ENCODE peak calls at places on chromosomes 7 and 10, in eight cellular contexts. One of them, this sample, is unnamed. For H3K4me1 and H3K9me3, the result is how much of the 10 kb centered on the place peaks cover.

GRCh38 chr7:21547511-21547910 is 4.7 kb downstream of the DNAH11 start:
- DNase-seq in uterus: no peak
- DNase-seq in endothelial cell of umbilical vein: no peak
- DNase-seq in psoas muscle: no peak
- DNase-seq in breast epithelium: no peak
- DNase-seq in tibial nerve: no peak
- DNase-seq in CD8-positive, alpha-beta T cell: no peak
- DNase-seq in effector memory CD4-positive, alpha-beta T cell: no peak
- DNase-seq in this sample: no peak

GRCh38 chr10:62870866-62871265 is 54.7 kb upstream of the EGR2 start:
- DNase-seq in uterus: no peak
- DNase-seq in endothelial cell of umbilical vein: no peak
- DNase-seq in psoas muscle: no peak
- DNase-seq in breast epithelium: no peak
- DNase-seq in tibial nerve: no peak
- DNase-seq in CD8-positive, alpha-beta T cell: no peak
- DNase-seq in effector memory CD4-positive, alpha-beta T cell: no peak
- DNase-seq in this sample: no peak

GRCh38 chr10:123149568-123150228 is 1.8 kb downstream of the HMX2 start:
- DNase-seq in uterus: no peak
- DNase-seq in endothelial cell of umbilical vein: peak
- DNase-seq in psoas muscle: peak
- DNase-seq in breast epithelium: no peak
- DNase-seq in tibial nerve: no peak
- DNase-seq in CD8-positive, alpha-beta T cell: no peak
- DNase-seq in effector memory CD4-positive, alpha-beta T cell: no peak
- DNase-seq in this sample: peak

GRCh38 chr7:63925626-63926460 is 72.8 kb upstream of the ZNF722 start:
- DNase-seq in uterus: peak
- DNase-seq in endothelial cell of umbilical vein: no peak
- DNase-seq in psoas muscle: peak
- DNase-seq in breast epithelium: peak
- DNase-seq in tibial nerve: peak
- DNase-seq in CD8-positive, alpha-beta T cell: peak
- DNase-seq in effector memory CD4-positive, alpha-beta T cell: peak
- DNase-seq in this sample: peak

GRCh38 chr7:73451780-73452398 is 18.3 kb downstream of the FZD9 start:
- DNase-seq in uterus: no peak
- DNase-seq in endothelial cell of umbilical vein: peak
- DNase-seq in psoas muscle: no peak
- DNase-seq in breast epithelium: no peak
- DNase-seq in tibial nerve: peak
- DNase-seq in CD8-positive, alpha-beta T cell: peak
- DNase-seq in effector memory CD4-positive, alpha-beta T cell: peak
- DNase-seq in this sample: no peak

GRCh38 chr10:99784025-99784730 is 1.7 kb downstream of the ABCC2 start:
- DNase-seq in uterus: no peak
- DNase-seq in endothelial cell of umbilical vein: peak
- DNase-seq in psoas muscle: no peak
- DNase-seq in breast epithelium: no peak
- DNase-seq in tibial nerve: no peak
- DNase-seq in CD8-positive, alpha-beta T cell: no peak
- DNase-seq in effector memory CD4-positive, alpha-beta T cell: no peak
- DNase-seq in this sample: no peak

GRCh38 chr10:113038985-113039384 is 88.9 kb downstream of the TCF7L2 start:
- DNase-seq in uterus: no peak
- DNase-seq in endothelial cell of umbilical vein: no peak
- DNase-seq in psoas muscle: no peak
- DNase-seq in breast epithelium: no peak
- DNase-seq in tibial nerve: no peak
- DNase-seq in CD8-positive, alpha-beta T cell: no peak
- DNase-seq in effector memory CD4-positive, alpha-beta T cell: no peak
- DNase-seq in this sample: no peak

GRCh38 chr7:131008840-131009651 is 275.0 kb upstream of the KLF14 start:
- DNase-seq in uterus: no peak
- DNase-seq in endothelial cell of umbilical vein: no peak
- DNase-seq in psoas muscle: no peak
- DNase-seq in breast epithelium: no peak
- DNase-seq in tibial nerve: no peak
- DNase-seq in CD8-positive, alpha-beta T cell: no peak
- DNase-seq in effector memory CD4-positive, alpha-beta T cell: no peak
- DNase-seq in this sample: no peak

GRCh38 chr10:78541528-78542470 is 508.1 kb downstream of the RPS24 start:
- DNase-seq in uterus: no peak
- DNase-seq in endothelial cell of umbilical vein: no peak
- DNase-seq in psoas muscle: no peak
- DNase-seq in breast epithelium: no peak
- DNase-seq in tibial nerve: no peak
- DNase-seq in CD8-positive, alpha-beta T cell: no peak
- DNase-seq in effector memory CD4-positive, alpha-beta T cell: no peak
- DNase-seq in this sample: no peak

GRCh38 chr7:43108255-43109011 is 4.0 kb upstream of the HECW1 start:
- DNase-seq in uterus: peak
- DNase-seq in endothelial cell of umbilical vein: peak
- DNase-seq in psoas muscle: peak
- DNase-seq in breast epithelium: peak
- DNase-seq in tibial nerve: peak
- DNase-seq in CD8-positive, alpha-beta T cell: peak
- DNase-seq in effector memory CD4-positive, alpha-beta T cell: no peak
- DNase-seq in this sample: peak

GRCh38 chr10:58393317-58393716 is 8.1 kb downstream of the TFAM start:
- DNase-seq in uterus: no peak
- DNase-seq in endothelial cell of umbilical vein: peak
- DNase-seq in psoas muscle: no peak
- DNase-seq in breast epithelium: no peak
- DNase-seq in tibial nerve: no peak
- DNase-seq in CD8-positive, alpha-beta T cell: no peak
- DNase-seq in effector memory CD4-positive, alpha-beta T cell: no peak
- DNase-seq in this sample: no peak

GRCh38 chr10:43963379-43963778 is 314.7 kb upstream of the ZNF32 start:
- DNase-seq in uterus: no peak
- DNase-seq in endothelial cell of umbilical vein: no peak
- DNase-seq in psoas muscle: no peak
- DNase-seq in breast epithelium: no peak
- DNase-seq in tibial nerve: no peak
- DNase-seq in CD8-positive, alpha-beta T cell: no peak
- DNase-seq in effector memory CD4-positive, alpha-beta T cell: no peak
- DNase-seq in this sample: no peak

GRCh38 chr10:5234106-5234877 is 37.7 kb downstream of the AKR1C4 start:
- DNase-seq in uterus: no peak
- DNase-seq in endothelial cell of umbilical vein: no peak
- DNase-seq in psoas muscle: no peak
- DNase-seq in breast epithelium: no peak
- DNase-seq in tibial nerve: peak
- DNase-seq in CD8-positive, alpha-beta T cell: no peak
- DNase-seq in effector memory CD4-positive, alpha-beta T cell: no peak
- DNase-seq in this sample: no peak

GRCh38 chr10:117165557-117166419 is 27.7 kb upstream of the VAX1 start:
- DNase-seq in uterus: no peak
- DNase-seq in endothelial cell of umbilical vein: peak
- DNase-seq in psoas muscle: peak
- DNase-seq in breast epithelium: no peak
- DNase-seq in tibial nerve: no peak
- DNase-seq in CD8-positive, alpha-beta T cell: no peak
- DNase-seq in effector memory CD4-positive, alpha-beta T cell: no peak
- DNase-seq in this sample: peak

GRCh38 chr10:25017247-25017590 is 807 bp downstream of the THNSL1 start:
- DNase-seq in uterus: no peak
- DNase-seq in endothelial cell of umbilical vein: no peak
- DNase-seq in psoas muscle: no peak
- DNase-seq in breast epithelium: no peak
- DNase-seq in tibial nerve: peak
- DNase-seq in CD8-positive, alpha-beta T cell: no peak
- DNase-seq in effector memory CD4-positive, alpha-beta T cell: no peak
- DNase-seq in this sample: peak

GRCh38 chr10:24277771-24278518 is 69.0 kb downstream of the KIAA1217 start:
- DNase-seq in uterus: no peak
- DNase-seq in endothelial cell of umbilical vein: no peak
- DNase-seq in psoas muscle: peak
- DNase-seq in breast epithelium: no peak
- DNase-seq in tibial nerve: no peak
- DNase-seq in CD8-positive, alpha-beta T cell: no peak
- DNase-seq in effector memory CD4-positive, alpha-beta T cell: no peak
- DNase-seq in this sample: no peak

GRCh38 chr10:123026266-123026665 is 17.5 kb downstream of the ACADSB start:
- DNase-seq in uterus: no peak
- DNase-seq in endothelial cell of umbilical vein: no peak
- DNase-seq in psoas muscle: no peak
- DNase-seq in breast epithelium: no peak
- DNase-seq in tibial nerve: no peak
- DNase-seq in CD8-positive, alpha-beta T cell: no peak
- DNase-seq in effector memory CD4-positive, alpha-beta T cell: no peak
- DNase-seq in this sample: no peak

GRCh38 chr7:27295236-27295635 is 52.6 kb downstream of the EVX1 start:
- DNase-seq in uterus: no peak
- DNase-seq in endothelial cell of umbilical vein: no peak
- DNase-seq in psoas muscle: no peak
- DNase-seq in breast epithelium: no peak
- DNase-seq in tibial nerve: no peak
- DNase-seq in CD8-positive, alpha-beta T cell: no peak
- DNase-seq in effector memory CD4-positive, alpha-beta T cell: no peak
- DNase-seq in this sample: no peak

GRCh38 chr7:140051822-140052221 is 10.9 kb downstream of the PARP12 start:
- DNase-seq in uterus: no peak
- DNase-seq in endothelial cell of umbilical vein: no peak
- DNase-seq in psoas muscle: no peak
- DNase-seq in breast epithelium: no peak
- DNase-seq in tibial nerve: no peak
- DNase-seq in CD8-positive, alpha-beta T cell: no peak
- DNase-seq in effector memory CD4-positive, alpha-beta T cell: no peak
- DNase-seq in this sample: no peak

GRCh38 chr10:97338041-97338440 is 3.5 kb upstream of the FRAT2 start:
- DNase-seq in uterus: no peak
- DNase-seq in endothelial cell of umbilical vein: no peak
- DNase-seq in psoas muscle: no peak
- DNase-seq in breast epithelium: no peak
- DNase-seq in tibial nerve: peak
- DNase-seq in CD8-positive, alpha-beta T cell: no peak
- DNase-seq in effector memory CD4-positive, alpha-beta T cell: no peak
- DNase-seq in this sample: no peak
- H3K4me1 ChIP-seq in uterus: under half
- H3K4me1 ChIP-seq in endothelial cell of umbilical vein: under half
- H3K4me1 ChIP-seq in psoas muscle: under half
- H3K4me1 ChIP-seq in breast epithelium: under half
- H3K4me1 ChIP-seq in tibial nerve: under half
- H3K4me1 ChIP-seq in CD8-positive, alpha-beta T cell: under half
- H3K4me1 ChIP-seq in effector memory CD4-positive, alpha-beta T cell: under half
- H3K4me1 ChIP-seq in this sample: under half

GRCh38 chr7:157641866-157642265 is 305.1 kb downstream of the DNAJB6 start:
- DNase-seq in uterus: no peak
- DNase-seq in endothelial cell of umbilical vein: no peak
- DNase-seq in psoas muscle: no peak
- DNase-seq in breast epithelium: no peak
- DNase-seq in tibial nerve: no peak
- DNase-seq in CD8-positive, alpha-beta T cell: no peak
- DNase-seq in effector memory CD4-positive, alpha-beta T cell: no peak
- DNase-seq in this sample: no peak
- H3K9me3 ChIP-seq in uterus: under half
- H3K9me3 ChIP-seq in endothelial cell of umbilical vein: under half
- H3K9me3 ChIP-seq in psoas muscle: under half
- H3K9me3 ChIP-seq in breast epithelium: under half
- H3K9me3 ChIP-seq in tibial nerve: under half
- H3K9me3 ChIP-seq in CD8-positive, alpha-beta T cell: under half
- H3K9me3 ChIP-seq in effector memory CD4-positive, alpha-beta T cell: under half
- H3K9me3 ChIP-seq in this sample: under half

GRCh38 chr10:110005716-110006115 is 2.1 kb upstream of the ADD3 start:
- DNase-seq in uterus: no peak
- DNase-seq in endothelial cell of umbilical vein: no peak
- DNase-seq in psoas muscle: no peak
- DNase-seq in breast epithelium: no peak
- DNase-seq in tibial nerve: peak
- DNase-seq in CD8-positive, alpha-beta T cell: no peak
- DNase-seq in effector memory CD4-positive, alpha-beta T cell: no peak
- DNase-seq in this sample: peak

GRCh38 chr10:110003524-110003885 is 4.3 kb upstream of the ADD3 start:
- DNase-seq in uterus: no peak
- DNase-seq in endothelial cell of umbilical vein: no peak
- DNase-seq in psoas muscle: no peak
- DNase-seq in breast epithelium: no peak
- DNase-seq in tibial nerve: no peak
- DNase-seq in CD8-positive, alpha-beta T cell: no peak
- DNase-seq in effector memory CD4-positive, alpha-beta T cell: no peak
- DNase-seq in this sample: no peak

GRCh38 chr10:110007171-110007700 is 548 bp upstream of the ADD3 start:
- DNase-seq in uterus: no peak
- DNase-seq in endothelial cell of umbilical vein: no peak
- DNase-seq in psoas muscle: no peak
- DNase-seq in breast epithelium: peak
- DNase-seq in tibial nerve: no peak
- DNase-seq in CD8-positive, alpha-beta T cell: no peak
- DNase-seq in effector memory CD4-positive, alpha-beta T cell: peak
- DNase-seq in this sample: no peak

GRCh38 chr10:110006358-110007170 is 1.2 kb upstream of the ADD3 start:
- DNase-seq in uterus: peak
- DNase-seq in endothelial cell of umbilical vein: no peak
- DNase-seq in psoas muscle: peak
- DNase-seq in breast epithelium: no peak
- DNase-seq in tibial nerve: peak
- DNase-seq in CD8-positive, alpha-beta T cell: no peak
- DNase-seq in effector memory CD4-positive, alpha-beta T cell: no peak
- DNase-seq in this sample: no peak

DNA sequence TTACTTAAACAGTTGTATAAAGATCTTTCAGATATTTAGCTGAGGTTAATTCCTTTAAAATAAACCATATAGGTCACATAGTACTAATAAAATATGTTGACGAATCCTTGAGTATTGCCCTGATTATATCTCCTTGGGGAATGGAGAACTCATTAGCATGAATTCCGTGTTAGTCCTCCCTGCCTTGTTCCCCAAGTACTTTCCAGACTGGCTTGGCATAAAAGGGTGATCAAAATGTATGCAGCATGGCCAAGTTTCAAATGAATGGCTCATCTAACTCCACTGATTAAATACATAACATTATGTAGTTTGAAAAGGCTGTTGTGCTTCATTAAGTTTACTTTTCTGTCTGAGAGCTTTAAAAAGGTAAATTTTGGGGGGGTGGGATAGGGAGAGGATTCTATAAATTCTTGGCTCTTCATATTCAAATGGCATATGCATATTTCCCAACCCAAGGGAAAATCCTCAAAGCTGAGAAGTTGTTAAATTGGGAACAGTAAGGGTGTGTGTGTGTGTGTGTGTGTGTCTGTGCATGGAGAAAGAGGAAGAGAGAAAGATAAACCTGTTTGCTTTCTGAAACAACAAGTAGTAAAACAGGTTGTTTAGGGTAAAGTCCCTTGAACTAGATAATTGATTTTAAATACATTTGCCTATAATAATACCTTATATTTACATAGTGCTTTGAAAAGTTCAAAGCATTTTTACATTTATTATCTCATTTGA is 4.8 kb upstream of the ADD3 start:
- DNase-seq in uterus: no peak
- DNase-seq in endothelial cell of umbilical vein: no peak
- DNase-seq in psoas muscle: no peak
- DNase-seq in breast epithelium: no peak
- DNase-seq in tibial nerve: no peak
- DNase-seq in CD8-positive, alpha-beta T cell: no peak
- DNase-seq in effector memory CD4-positive, alpha-beta T cell: no peak
- DNase-seq in this sample: no peak
- H3K4me3 ChIP-seq in uterus: no peak
- H3K4me3 ChIP-seq in endothelial cell of umbilical vein: no peak
- H3K4me3 ChIP-seq in psoas muscle: no peak
- H3K4me3 ChIP-seq in breast epithelium: no peak
- H3K4me3 ChIP-seq in tibial nerve: no peak
- H3K4me3 ChIP-seq in CD8-positive, alpha-beta T cell: no peak
- H3K4me3 ChIP-seq in effector memory CD4-positive, alpha-beta T cell: no peak
- H3K4me3 ChIP-seq in this sample: no peak

GRCh38 chr7:1027285-1028043 is 16.9 kb upstream of the GPR146 start:
- DNase-seq in uterus: peak
- DNase-seq in endothelial cell of umbilical vein: peak
- DNase-seq in psoas muscle: peak
- DNase-seq in breast epithelium: no peak
- DNase-seq in tibial nerve: no peak
- DNase-seq in CD8-positive, alpha-beta T cell: no peak
- DNase-seq in effector memory CD4-positive, alpha-beta T cell: no peak
- DNase-seq in this sample: no peak
- H3K4me1 ChIP-seq in uterus: under half
- H3K4me1 ChIP-seq in endothelial cell of umbilical vein: under half
- H3K4me1 ChIP-seq in psoas muscle: under half
- H3K4me1 ChIP-seq in breast epithelium: under half
- H3K4me1 ChIP-seq in tibial nerve: half or more
- H3K4me1 ChIP-seq in CD8-positive, alpha-beta T cell: under half
- H3K4me1 ChIP-seq in effector memory CD4-positive, alpha-beta T cell: under half
- H3K4me1 ChIP-seq in this sample: under half